ENCODE peak calls at places on chromosomes 5 and 9, in four cellular contexts. T is AG09309, Y is GM12865, Q is epithelial cell of esophagus. W is an unnamed sample.

GRCh38 chr5:169063269-169063919 is 237.5 kb downstream of the SLIT3 start:
- DNase-seq in T (no peak), Y (no peak), Q (no peak), W (no peak)

GRCh38 chr5:137344723-137345322 is 154.3 kb downstream of the SPOCK1 start:
- DNase-seq in T (peak), Y (peak), Q (peak), W (no peak)

GRCh38 chr5:125823572-125823971 is 599.6 kb upstream of the GRAMD2B start:
- DNase-seq in T (no peak), Y (no peak), Q (peak), W (no peak)

GRCh38 chr9:130183133-130183762 is 11.0 kb downstream of the NCS1 start:
- DNase-seq in T (peak), Y (no peak), Q (no peak), W (no peak)

GRCh38 chr9:105737205-105737604 is 42.9 kb downstream of the TMEM38B start:
- DNase-seq in T (no peak), Y (no peak), Q (no peak), W (no peak)

GRCh38 chr5:179306191-179307005 is 38.9 kb downstream of the ADAMTS2 start:
- DNase-seq in T (no peak), Y (no peak), Q (no peak), W (no peak)

GRCh38 chr5:20554001-20554400 is 566.0 kb upstream of the CDH18 start:
- DNase-seq in T (no peak), Y (no peak), Q (no peak), W (no peak)

GRCh38 chr5:74679968-74680367 is 5.1 kb upstream of the HEXB start:
- DNase-seq in T (no peak), Y (no peak), Q (no peak), W (no peak)

GRCh38 chr5:139388198-139388821 is 1.4 kb downstream of the MZB1 start:
- DNase-seq in T (no peak), Y (peak), Q (no peak), W (no peak)

GRCh38 chr5:5711112-5711511 is 288.6 kb downstream of the ICE1 start:
- DNase-seq in T (no peak), Y (no peak), Q (no peak), W (no peak)

GRCh38 chr5:6803981-6804550 is 90.8 kb downstream of the TENT4A start:
- DNase-seq in T (no peak), Y (no peak), Q (no peak), W (no peak)

GRCh38 chr5:141523991-141524390 is 35.1 kb downstream of the PCDHGC5 start:
- DNase-seq in T (no peak), Y (no peak), Q (no peak), W (no peak)

GRCh38 chr9:121684381-121685145 is 33.1 kb downstream of the DAB2IP start:
- DNase-seq in T (no peak), Y (peak), Q (peak), W (no peak)

GRCh38 chr5:18527017-18527416 is 892.8 kb downstream of the TAF11L14 start:
- DNase-seq in T (no peak), Y (no peak), Q (no peak), W (no peak)

GRCh38 chr5:152178350-152178699 is 226.8 kb downstream of the NMUR2 start:
- DNase-seq in T (no peak), Y (no peak), Q (no peak), W (no peak)

GRCh38 chr5:172903790-172904189 is 55.4 kb upstream of the RPL26L1 start:
- DNase-seq in T (peak), Y (no peak), Q (peak), W (peak)

GRCh38 chr5:136006767-136007251 is 22.0 kb upstream of the TGFBI start:
- DNase-seq in T (peak), Y (no peak), Q (peak), W (peak)

GRCh38 chr9:91036356-91036755 is 234.7 kb downstream of the SYK start:
- DNase-seq in T (no peak), Y (no peak), Q (no peak), W (no peak)

GRCh38 chr5:103523319-103523718 is 39.3 kb downstream of the NUDT12 start:
- DNase-seq in T (no peak), Y (no peak), Q (peak), W (peak)

GRCh38 chr9:84297162-84297821 is 43.3 kb downstream of the SLC28A3 start:
- DNase-seq in T (no peak), Y (no peak), Q (peak), W (no peak)

GRCh38 chr5:38607930-38608545 is 51.6 kb upstream of the LIFR start:
- DNase-seq in T (no peak), Y (no peak), Q (no peak), W (no peak)

GRCh38 chr5:43150075-43150474 is 29.4 kb downstream of the ZNF131 start:
- DNase-seq in T (no peak), Y (no peak), Q (no peak), W (no peak)

GRCh38 chr5:42570946-42571625 is 147.8 kb downstream of the GHR start:
- DNase-seq in T (no peak), Y (no peak), Q (peak), W (no peak)

GRCh38 chr5:170216262-170216864 is 16.4 kb upstream of the C5orf58 start:
- DNase-seq in T (peak), Y (peak), Q (peak), W (no peak)

GRCh38 chr5:69364414-69364813 is 4.9 kb downstream of the AK6 start:
- DNase-seq in T (no peak), Y (peak), Q (peak), W (no peak)

GRCh38 chr9:127698985-127699670 is 7.7 kb upstream of the CFAP157 start:
- DNase-seq in T (peak), Y (peak), Q (peak), W (peak)

GRCh38 chr5:34499001-34499734 is 157.0 kb upstream of the RAI14 start:
- DNase-seq in T (peak), Y (peak), Q (peak), W (no peak)

GRCh38 chr9:137454145-137454505 is 5.0 kb downstream of the NSMF start:
- DNase-seq in T (no peak), Y (peak), Q (peak), W (no peak)

GRCh38 chr9:136913701-136914438 is 27.6 kb downstream of the TRAF2 start:
- DNase-seq in T (no peak), Y (no peak), Q (no peak), W (no peak)

GRCh38 chr9:111897831-111898144 is 1.2 kb downstream of the UGCG start:
- DNase-seq in T (no peak), Y (peak), Q (peak), W (no peak)

GRCh38 chr9:115229496-115229895 is 111.5 kb upstream of the TNC start:
- DNase-seq in T (no peak), Y (no peak), Q (peak), W (peak)

GRCh38 chr9:33480976-33481375 is 7.3 kb upstream of the NOL6 start:
- DNase-seq in T (no peak), Y (no peak), Q (no peak), W (no peak)

GRCh38 chr5:177478711-177479646 is 5.5 kb upstream of the DBN1 start:
- DNase-seq in T (no peak), Y (no peak), Q (peak), W (no peak)

GRCh38 chr5:54310433-54311177 is at the start of gene ARL15:
- DNase-seq in T (peak), Y (peak), Q (peak), W (peak)

GRCh38 chr9:76810377-76810957 is 46.2 kb downstream of the PCA3 start:
- DNase-seq in T (peak), Y (peak), Q (peak), W (no peak)

GRCh38 chr9:34426340-34427074 is 31.9 kb downstream of the FAM219A start:
- DNase-seq in T (no peak), Y (no peak), Q (no peak), W (no peak)

GRCh38 chr9:136525207-136525606 is 20.6 kb downstream of the NOTCH1 start:
- DNase-seq in T (no peak), Y (no peak), Q (no peak), W (no peak)

GRCh38 chr5:9898319-9898718 is 268.2 kb upstream of the TAS2R1 start:
- DNase-seq in T (peak), Y (peak), Q (peak), W (no peak)

W was measured in epithelial cell of prostate.